ENCODE peak calls at places on chromosomes 13 and 19, in four cellular contexts. G is IMR-90, N is H9, J is H1. T is an unnamed sample.

GRCh38 chr13:45051315-45051714 is 62.0 kb downstream of the GPALPP1 start:
- DNase-seq in N (no peak), J (no peak), G (no peak), T (no peak)

GRCh38 chr13:105135852-105136251 is 1399.6 kb downstream of the EFNB2 start:
- DNase-seq in G (no peak), J (no peak), N (no peak), T (no peak)

GRCh38 chr13:64540468-64540867 is 2689.7 kb downstream of the PCDH9 start:
- DNase-seq in J (no peak), N (no peak), G (peak), T (no peak)

GRCh38 chr13:39685652-39686051 is 30.2 kb downstream of the COG6 start:
- DNase-seq in N (no peak), J (no peak), G (no peak), T (no peak)

GRCh38 chr13:25375727-25376358 is 4.1 kb downstream of the ATP8A2 start:
- DNase-seq in N (peak), J (no peak), G (peak), T (peak)

GRCh38 chr19:4197625-4198466 is 15.4 kb downstream of the ANKRD24 start:
- DNase-seq in G (no peak), J (no peak), N (peak), T (peak)

GRCh38 chr19:3984908-3985642 is at the start of gene EEF2:
- DNase-seq in J (no peak), N (peak), G (peak), T (peak)

GRCh38 chr13:98484289-98485219 is 92.4 kb downstream of the STK24 start:
- DNase-seq in N (peak), G (peak), J (no peak), T (peak)

GRCh38 chr13:36344886-36345437 is 1.2 kb downstream of the SPART start:
- DNase-seq in N (no peak), G (no peak), J (no peak), T (no peak)

GRCh38 chr19:45542234-45542668 is 35.0 kb downstream of the VASP start:
- DNase-seq in N (no peak), G (no peak), J (no peak), T (no peak)

GRCh38 chr19:54329476-54330165 is 9.3 kb downstream of the LILRA4 start:
- DNase-seq in G (no peak), J (no peak), N (no peak), T (no peak)

GRCh38 chr13:99322297-99323103 is 15.3 kb upstream of the GPR183 start:
- DNase-seq in J (no peak), G (peak), N (no peak), T (peak)

GRCh38 chr19:34145741-34146202 is 26.5 kb upstream of the LSM14A start:
- DNase-seq in J (no peak), G (peak), N (peak), T (peak)

GRCh38 chr13:81393686-81394085 is 1052.8 kb upstream of the SPRY2 start:
- DNase-seq in G (no peak), N (no peak), J (no peak), T (peak)

GRCh38 chr19:40709817-40710216 is 6.9 kb downstream of the COQ8B start:
- DNase-seq in N (no peak), J (no peak), G (no peak), T (no peak)

GRCh38 chr13:91639316-91639715 is 240.9 kb downstream of the GPC5 start:
- DNase-seq in J (no peak), N (no peak), G (peak), T (no peak)

GRCh38 chr19:51367565-51368365 is 1.0 kb downstream of the CLDND2 start:
- DNase-seq in G (peak), J (peak), N (peak), T (peak)

GRCh38 chr13:91468301-91468700 is 69.9 kb downstream of the GPC5 start:
- DNase-seq in J (no peak), G (peak), N (no peak), T (peak)

GRCh38 chr19:48395499-48395898 is 2.0 kb downstream of the GRIN2D start:
- DNase-seq in G (no peak), N (no peak), J (no peak), T (no peak)

GRCh38 chr13:37109080-37109678 is 3.7 kb upstream of the CSNK1A1L start:
- DNase-seq in N (no peak), J (no peak), G (peak), T (peak)

GRCh38 chr19:13817615-13818371 is 22.6 kb downstream of the ZSWIM4 start:
- DNase-seq in G (no peak), J (peak), N (peak), T (peak)

GRCh38 chr19:9945319-9945966 is 9.1 kb upstream of the OLFM2 start:
- DNase-seq in J (no peak), N (peak), G (peak), T (peak)

GRCh38 chr13:20815469-20815868 is 41.7 kb upstream of the EEF1AKMT1 start:
- DNase-seq in G (peak), J (no peak), N (no peak), T (no peak)

GRCh38 chr19:29926031-29926430 is 16.0 kb upstream of the URI1 start:
- DNase-seq in G (no peak), J (no peak), N (no peak), T (no peak)
- H3K56ac ChIP-seq in G (no peak), J (no peak), N (no peak), T (no peak)

GRCh38 chr13:49789961-49790360 is 2.5 kb downstream of the KPNA3 start:
- DNase-seq in G (no peak), N (no peak), J (no peak), T (no peak)
- H3K56ac ChIP-seq in G (no peak), N (no peak), J (no peak), T (no peak)

GRCh38 chr19:19504754-19505668 is 10.3 kb downstream of the TSSK6 start:
- DNase-seq in N (no peak), J (no peak), G (no peak), T (no peak)
- H3K56ac ChIP-seq in N (no peak), J (no peak), G (no peak), T (no peak)

GRCh38 chr19:47106819-47107200 is 6.8 kb downstream of the ZC3H4 start:
- DNase-seq in N (no peak), J (no peak), G (peak), T (no peak)
- H3K56ac ChIP-seq in N (no peak), J (no peak), G (no peak), T (no peak)

GRCh38 chr19:1321539-1321938 is 35.9 kb downstream of the EFNA2 start:
- DNase-seq in G (no peak), J (no peak), N (no peak), T (no peak)
- H3K56ac ChIP-seq in G (no peak), J (no peak), N (no peak), T (no peak)

GRCh38 chr19:5798244-5798643 is 6.6 kb upstream of the NRTN start:
- DNase-seq in G (no peak), N (no peak), J (no peak), T (no peak)
- H3K56ac ChIP-seq in G (no peak), N (no peak), J (no peak), T (no peak)

DNA sequence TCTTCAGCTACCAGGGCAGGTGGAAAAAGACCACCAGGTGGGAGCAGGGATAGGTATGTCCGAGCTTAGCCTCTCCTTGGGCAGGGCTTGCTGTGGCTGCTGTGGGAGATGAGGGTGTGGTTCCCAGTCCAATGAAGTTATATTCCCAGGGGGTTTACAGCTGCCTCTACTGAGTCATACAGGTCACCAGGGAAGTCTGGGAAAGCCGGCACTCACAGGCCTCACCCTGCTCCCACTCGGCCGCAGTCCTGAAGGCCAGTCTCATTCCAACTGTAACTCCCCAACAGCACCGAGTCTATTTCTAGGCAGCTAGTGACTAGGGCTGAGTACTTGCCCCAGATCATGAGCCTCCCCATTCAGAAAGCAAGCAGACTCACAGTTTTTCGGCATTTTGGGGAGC is 77.1 kb downstream of the FNDC3A start:
- DNase-seq in J (no peak), G (peak), N (no peak), T (no peak)
- H3K56ac ChIP-seq in J (no peak), G (no peak), N (no peak), T (no peak)